ENCODE peak calls at places on chromosomes 3 and 15, in eight cellular contexts. C, W, L, V, A, E, J and S are unnamed samples.
A peak's percentile ranks its signal among the peaks of the same experiment; 100 is the strongest.

GRCh38 chr15:58957101-58957973 is 23.9 kb upstream of the SLTM start:
- DNase-seq in W (no peak), C (peak; percentile 88), J (peak; percentile 84), E (peak; percentile 88), A (peak; percentile 71), L (peak; percentile 31), V (no peak), S (peak; percentile 64)

GRCh38 chr3:101942356-101942755 is 93.0 kb downstream of the NFKBIZ start:
- DNase-seq in J (no peak), C (peak; percentile 43), W (no peak), A (no peak), V (no peak), E (no peak), L (no peak), S (no peak)

GRCh38 chr3:45123030-45123429 is 23.1 kb downstream of the CDCP1 start:
- DNase-seq in C (no peak), A (no peak), E (peak; percentile 74), W (no peak), J (no peak), L (no peak), V (no peak), S (no peak)

GRCh38 chr3:71371282-71371681 is 212.2 kb downstream of the FOXP1 start:
- DNase-seq in E (no peak), L (no peak), A (no peak), V (no peak), C (no peak), J (no peak), W (no peak), S (no peak)

GRCh38 chr3:24318668-24319287 is 175.9 kb downstream of the THRB start:
- DNase-seq in V (no peak), L (no peak), W (no peak), A (no peak), C (no peak), E (peak; percentile 19), J (no peak), S (no peak)

GRCh38 chr3:63556401-63556800 is 96.1 kb upstream of the SNTN start:
- DNase-seq in W (no peak), J (no peak), A (no peak), V (no peak), L (no peak), C (no peak), E (no peak), S (no peak)

GRCh38 chr3:107690522-107691138 is 167.9 kb downstream of the BBX start:
- DNase-seq in J (no peak), C (peak; percentile 65), L (no peak), W (no peak), V (no peak), E (peak; percentile 67), A (no peak), S (no peak)

GRCh38 chr15:46442901-46443590 is 808.2 kb downstream of the SQOR start:
- DNase-seq in C (no peak), A (no peak), L (no peak), E (no peak), V (no peak), W (no peak), J (no peak), S (no peak)

GRCh38 chr15:40282870-40283614 is at the start of gene ANKRD63:
- DNase-seq in E (no peak), W (peak; percentile 38), V (no peak), J (no peak), C (no peak), L (no peak), A (no peak), S (no peak)

GRCh38 chr3:129502641-129503386 is 25.6 kb upstream of the RHO start:
- DNase-seq in V (no peak), A (no peak), W (no peak), L (no peak), E (no peak), C (no peak), J (no peak), S (no peak)

GRCh38 chr3:11953778-11954177 is 50.4 kb upstream of the SYN2 start:
- DNase-seq in V (no peak), W (no peak), J (no peak), A (no peak), L (no peak), E (no peak), C (no peak), S (no peak)

GRCh38 chr15:99371180-99372103 is 120.2 kb downstream of the LRRC28 start:
- DNase-seq in E (no peak), V (no peak), W (no peak), A (no peak), J (no peak), C (no peak), L (no peak), S (no peak)

GRCh38 chr3:89326997-89327396 is 219.6 kb downstream of the EPHA3 start:
- DNase-seq in V (no peak), C (no peak), J (no peak), W (no peak), L (no peak), A (no peak), E (no peak), S (no peak)

GRCh38 chr3:89335693-89336092 is 228.3 kb downstream of the EPHA3 start:
- DNase-seq in L (no peak), A (no peak), E (no peak), V (no peak), J (no peak), W (no peak), C (no peak), S (no peak)

GRCh38 chr3:89332311-89333159 is 225.1 kb downstream of the EPHA3 start:
- DNase-seq in W (no peak), A (peak; percentile 34), E (no peak), V (no peak), J (peak; percentile 47), L (no peak), C (no peak), S (no peak)
- H3K4me1 ChIP-seq in W (no peaks in the 10 kb centered on the region), A (peaks cover 5% of the 10 kb centered on the region), E (no peaks in the 10 kb centered on the region), V (no peaks in the 10 kb centered on the region), J (no peaks in the 10 kb centered on the region), L (no peaks in the 10 kb centered on the region), C (no peaks in the 10 kb centered on the region), S (no peaks in the 10 kb centered on the region)

DNA sequence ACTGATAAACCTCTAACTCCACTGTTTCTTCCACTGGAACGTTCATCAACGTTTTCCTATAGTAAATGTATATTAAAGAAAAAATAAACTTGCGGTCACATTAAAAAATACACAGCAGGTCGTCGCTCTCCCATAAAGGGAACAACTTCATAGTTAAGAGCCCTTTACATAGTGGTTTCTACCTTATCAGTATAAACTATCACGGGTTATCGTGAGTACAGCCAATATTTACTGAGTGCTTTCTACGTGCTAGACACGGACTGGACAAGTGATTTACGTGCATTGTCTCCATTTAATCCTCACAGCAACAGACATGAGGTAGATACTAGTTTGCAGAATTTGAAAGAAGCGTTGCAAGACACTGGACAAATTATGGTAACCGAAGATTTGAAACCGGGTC is 964 bp upstream of the TASOR start:
- DNase-seq in V (no peak), E (no peak), L (no peak), C (no peak), J (no peak), W (no peak), A (no peak), S (no peak)
- H3K27ac ChIP-seq in V (no peak overlapping the region), E (no peak overlapping the region), L (no peak overlapping the region), C (no peak overlapping the region), J (no peak overlapping the region), W (no peak overlapping the region), A (no peak overlapping the region), S (no peak overlapping the region)

GRCh38 chr15:80308002-80308401 is 56.0 kb upstream of the CTXND1 start:
- DNase-seq in W (no peak), C (peak; percentile 2), E (peak; percentile 31), V (no peak), L (no peak), J (peak; percentile 85), A (peak; percentile 85), S (no peak)
- TF ChIP-seq CTCF in W (no peak), C (no peak), E (no peak), V (no peak), L (no peak), J (peak; percentile 61), A (peak; percentile 59), S (no peak)

GRCh38 chr3:124860599-124860998 is 26.6 kb downstream of the ITGB5 start:
- DNase-seq in W (peak; percentile 78), J (no peak), A (no peak), E (peak; percentile 94), L (peak; percentile 82), C (no peak), V (peak; percentile 77), S (peak; percentile 60)
- H3K4me1 ChIP-seq in W (peaks cover 32% of the 10 kb centered on the region), J (peaks cover 2% of the 10 kb centered on the region), A (peaks cover 2% of the 10 kb centered on the region), E (peaks cover 65% of the 10 kb centered on the region), L (peaks cover 49% of the 10 kb centered on the region), C (no peaks in the 10 kb centered on the region), V (peaks cover 44% of the 10 kb centered on the region), S (peaks cover 17% of the 10 kb centered on the region)

GRCh38 chr3:37935290-37935668 is 55.3 kb upstream of the VILL start:
- DNase-seq in A (no peak), V (no peak), C (peak; percentile 10), E (peak; percentile 67), W (no peak), L (no peak), J (no peak), S (no peak)
- H3K27ac ChIP-seq in A (no peak overlapping the region), V (no peak overlapping the region), C (no peak overlapping the region), E (peak overlapping the region; percentile 76), W (peak overlapping the region; percentile 12), L (peak overlapping the region; percentile 65), J (no peak overlapping the region), S (no peak overlapping the region)